ENCODE peak calls at places on chromosomes 13 and 19, in eight cellular contexts. One of them, this sample, is unnamed.

GRCh38 chr13:19818223-19818842 is 35.6 kb upstream of the PSPC1 start:
- DNase-seq in suprapubic skin: no peak
- DNase-seq in neural crest cell: peak; percentile 59
- DNase-seq in cardiac fibroblast: no peak
- DNase-seq in brain microvascular endothelial cell: peak; percentile 8
- DNase-seq in heart right ventricle: no peak
- DNase-seq in HFFc6: no peak
- DNase-seq in AG09309: no peak
- DNase-seq in this sample: peak; percentile 75

GRCh38 chr19:14542721-14543328 is 13.4 kb downstream of the TECR start:
- DNase-seq in suprapubic skin: no peak
- DNase-seq in cardiac fibroblast: no peak
- DNase-seq in heart right ventricle: peak; percentile 41
- DNase-seq in AG09309: no peak
- DNase-seq in neural crest cell: no peak
- DNase-seq in HFFc6: peak; percentile 32
- DNase-seq in brain microvascular endothelial cell: no peak
- DNase-seq in this sample: no peak

GRCh38 chr13:48790199-48790598 is 136.5 kb downstream of the CYSLTR2 start:
- DNase-seq in AG09309: no peak
- DNase-seq in HFFc6: no peak
- DNase-seq in suprapubic skin: no peak
- DNase-seq in heart right ventricle: no peak
- DNase-seq in neural crest cell: no peak
- DNase-seq in brain microvascular endothelial cell: no peak
- DNase-seq in cardiac fibroblast: no peak
- DNase-seq in this sample: no peak

GRCh38 chr13:99093997-99094396 is 106.7 kb upstream of the UBAC2 start:
- DNase-seq in suprapubic skin: no peak
- DNase-seq in neural crest cell: no peak
- DNase-seq in heart right ventricle: no peak
- DNase-seq in cardiac fibroblast: no peak
- DNase-seq in AG09309: no peak
- DNase-seq in HFFc6: no peak
- DNase-seq in brain microvascular endothelial cell: no peak
- DNase-seq in this sample: no peak

GRCh38 chr19:2449019-2449418 is 7.7 kb downstream of the LMNB2 start:
- DNase-seq in brain microvascular endothelial cell: no peak
- DNase-seq in heart right ventricle: no peak
- DNase-seq in cardiac fibroblast: no peak
- DNase-seq in AG09309: no peak
- DNase-seq in suprapubic skin: no peak
- DNase-seq in neural crest cell: no peak
- DNase-seq in HFFc6: no peak
- DNase-seq in this sample: no peak

GRCh38 chr19:41219924-41220567 is 1.0 kb downstream of the AXL start:
- DNase-seq in suprapubic skin: no peak
- DNase-seq in HFFc6: no peak
- DNase-seq in AG09309: no peak
- DNase-seq in cardiac fibroblast: peak; percentile 60
- DNase-seq in heart right ventricle: peak; percentile 59
- DNase-seq in brain microvascular endothelial cell: peak; percentile 41
- DNase-seq in neural crest cell: no peak
- DNase-seq in this sample: no peak

GRCh38 chr19:48963371-48964204 is 1.5 kb upstream of the FTL start:
- DNase-seq in brain microvascular endothelial cell: no peak
- DNase-seq in HFFc6: peak; percentile 52
- DNase-seq in suprapubic skin: peak; percentile 86
- DNase-seq in cardiac fibroblast: peak; percentile 78
- DNase-seq in heart right ventricle: peak; percentile 82
- DNase-seq in neural crest cell: peak; percentile 54
- DNase-seq in AG09309: no peak
- DNase-seq in this sample: peak; percentile 78

GRCh38 chr13:94617389-94618000 is 15.8 kb downstream of the GPR180 start:
- DNase-seq in AG09309: no peak
- DNase-seq in cardiac fibroblast: peak; percentile 36
- DNase-seq in brain microvascular endothelial cell: no peak
- DNase-seq in heart right ventricle: no peak
- DNase-seq in suprapubic skin: no peak
- DNase-seq in HFFc6: no peak
- DNase-seq in neural crest cell: no peak
- DNase-seq in this sample: no peak

GRCh38 chr13:49655906-49656305 is 27.6 kb downstream of the ARL11 start:
- DNase-seq in heart right ventricle: no peak
- DNase-seq in AG09309: no peak
- DNase-seq in cardiac fibroblast: no peak
- DNase-seq in suprapubic skin: no peak
- DNase-seq in neural crest cell: no peak
- DNase-seq in HFFc6: peak; percentile 53
- DNase-seq in brain microvascular endothelial cell: no peak
- DNase-seq in this sample: no peak

GRCh38 chr19:43526884-43527859 is at the start of gene ETHE1:
- DNase-seq in cardiac fibroblast: peak; percentile 65
- DNase-seq in HFFc6: peak; percentile 64
- DNase-seq in suprapubic skin: peak; percentile 88
- DNase-seq in neural crest cell: peak; percentile 76
- DNase-seq in AG09309: no peak
- DNase-seq in heart right ventricle: peak; percentile 85
- DNase-seq in brain microvascular endothelial cell: peak; percentile 31
- DNase-seq in this sample: peak; percentile 86
- TF ChIP-seq CTCF in cardiac fibroblast: no peak
- TF ChIP-seq CTCF in HFFc6: no peak
- TF ChIP-seq CTCF in suprapubic skin: no peak
- TF ChIP-seq CTCF in neural crest cell: peak; percentile 13
- TF ChIP-seq CTCF in AG09309: no peak
- TF ChIP-seq CTCF in heart right ventricle: no peak
- TF ChIP-seq CTCF in brain microvascular endothelial cell: no peak
- TF ChIP-seq CTCF in this sample: peak; percentile 30

DNA sequence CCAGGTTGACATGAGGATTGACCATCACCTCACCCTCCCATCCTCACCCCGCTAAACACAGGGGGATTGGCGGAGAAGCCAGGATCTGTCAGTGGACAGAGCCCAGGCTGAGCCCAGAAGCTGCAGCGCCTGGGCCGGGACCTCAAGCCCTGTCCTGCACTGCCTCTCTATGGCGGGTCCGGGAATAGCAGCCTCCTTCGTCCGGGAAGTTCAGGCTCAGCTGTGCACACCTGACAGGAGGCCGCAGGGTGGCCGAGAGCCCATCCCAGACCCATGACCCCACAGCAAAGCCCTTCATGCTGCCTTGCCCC is 67.8 kb downstream of the SPACA7 start:
- DNase-seq in brain microvascular endothelial cell: peak; percentile 49
- DNase-seq in cardiac fibroblast: peak; percentile 60
- DNase-seq in AG09309: no peak
- DNase-seq in suprapubic skin: no peak
- DNase-seq in heart right ventricle: peak; percentile 46
- DNase-seq in neural crest cell: peak; percentile 94
- DNase-seq in HFFc6: peak; percentile 24
- DNase-seq in this sample: no peak
- TF ChIP-seq CTCF in brain microvascular endothelial cell: peak; percentile 91
- TF ChIP-seq CTCF in cardiac fibroblast: peak; percentile 91
- TF ChIP-seq CTCF in AG09309: peak; percentile 88
- TF ChIP-seq CTCF in suprapubic skin: peak; percentile 89
- TF ChIP-seq CTCF in heart right ventricle: peak; percentile 88
- TF ChIP-seq CTCF in neural crest cell: peak; percentile 90
- TF ChIP-seq CTCF in HFFc6: peak; percentile 83
- TF ChIP-seq CTCF in this sample: peak; percentile 84

DNA sequence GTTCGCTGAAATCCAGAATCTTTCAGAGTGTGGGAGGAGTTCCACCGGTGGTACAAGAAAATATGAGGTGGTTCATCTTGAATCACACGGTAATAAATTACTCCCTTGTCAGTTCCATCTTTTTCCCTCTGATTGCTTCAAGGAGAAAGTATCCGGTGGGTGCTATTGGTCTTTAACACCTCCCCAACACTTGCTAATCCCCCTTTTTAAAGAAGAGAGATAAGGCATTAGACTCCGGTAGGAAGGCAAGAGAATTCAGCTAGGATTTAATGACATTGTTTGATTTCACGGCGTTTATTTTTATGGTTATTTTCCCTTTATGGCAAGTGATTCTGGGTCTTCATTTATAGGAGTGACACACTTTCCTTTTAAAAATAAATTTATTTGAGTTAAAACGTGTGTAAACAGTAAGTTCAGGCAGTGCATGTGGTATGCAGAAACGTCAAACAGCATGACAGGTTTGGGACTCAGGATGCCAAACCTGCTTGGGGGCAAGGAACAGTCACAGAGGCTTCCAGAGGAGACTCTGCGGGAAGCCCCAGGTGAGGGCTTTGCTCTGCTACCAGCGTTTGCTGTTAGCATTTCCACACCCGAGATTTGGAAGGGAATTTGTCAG is 36.5 kb downstream of the TSHZ3 start:
- DNase-seq in neural crest cell: no peak
- DNase-seq in AG09309: no peak
- DNase-seq in HFFc6: no peak
- DNase-seq in suprapubic skin: no peak
- DNase-seq in cardiac fibroblast: no peak
- DNase-seq in heart right ventricle: no peak
- DNase-seq in brain microvascular endothelial cell: no peak
- DNase-seq in this sample: no peak
- TF ChIP-seq CTCF in neural crest cell: no peak
- TF ChIP-seq CTCF in AG09309: no peak
- TF ChIP-seq CTCF in HFFc6: no peak
- TF ChIP-seq CTCF in suprapubic skin: no peak
- TF ChIP-seq CTCF in cardiac fibroblast: no peak
- TF ChIP-seq CTCF in heart right ventricle: no peak
- TF ChIP-seq CTCF in brain microvascular endothelial cell: no peak
- TF ChIP-seq CTCF in this sample: no peak

DNA sequence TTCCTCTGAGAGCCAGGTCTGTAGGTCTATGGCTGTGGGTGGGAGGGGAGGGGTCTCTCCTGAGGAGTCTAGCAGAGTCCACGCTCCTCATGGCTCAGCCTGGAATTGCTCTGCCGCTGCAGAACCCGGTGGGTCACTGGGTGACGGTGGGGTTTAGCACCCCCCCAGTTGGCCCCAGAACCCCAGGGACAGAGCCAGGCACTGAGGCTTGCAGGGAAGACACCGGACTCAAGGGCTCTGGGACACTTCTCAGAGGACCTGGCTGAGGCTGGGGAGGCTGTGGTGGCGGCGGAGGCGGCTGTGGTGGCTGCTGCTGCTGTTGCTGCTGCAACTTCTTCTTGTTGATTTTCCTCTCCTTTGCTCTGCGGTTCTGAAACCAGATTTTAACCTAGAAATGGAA is 6.1 kb downstream of the CDX2 start:
- DNase-seq in neural crest cell: no peak
- DNase-seq in HFFc6: no peak
- DNase-seq in cardiac fibroblast: no peak
- DNase-seq in suprapubic skin: no peak
- DNase-seq in brain microvascular endothelial cell: no peak
- DNase-seq in AG09309: no peak
- DNase-seq in heart right ventricle: no peak
- DNase-seq in this sample: peak; percentile 36
- TF ChIP-seq CTCF in neural crest cell: no peak
- TF ChIP-seq CTCF in HFFc6: no peak
- TF ChIP-seq CTCF in cardiac fibroblast: no peak
- TF ChIP-seq CTCF in suprapubic skin: no peak
- TF ChIP-seq CTCF in brain microvascular endothelial cell: no peak
- TF ChIP-seq CTCF in AG09309: no peak
- TF ChIP-seq CTCF in heart right ventricle: no peak
- TF ChIP-seq CTCF in this sample: no peak

GRCh38 chr19:23999821-24000610 is 85.3 kb downstream of the ZNF726 start:
- DNase-seq in brain microvascular endothelial cell: no peak
- DNase-seq in neural crest cell: no peak
- DNase-seq in suprapubic skin: no peak
- DNase-seq in cardiac fibroblast: no peak
- DNase-seq in heart right ventricle: no peak
- DNase-seq in AG09309: no peak
- DNase-seq in HFFc6: no peak
- DNase-seq in this sample: no peak

GRCh38 chr19:23992348-23992747 is 77.7 kb downstream of the ZNF726 start:
- DNase-seq in cardiac fibroblast: no peak
- DNase-seq in suprapubic skin: no peak
- DNase-seq in brain microvascular endothelial cell: no peak
- DNase-seq in HFFc6: no peak
- DNase-seq in heart right ventricle: no peak
- DNase-seq in neural crest cell: no peak
- DNase-seq in AG09309: no peak
- DNase-seq in this sample: no peak

GRCh38 chr19:24000656-24001055 is 86.0 kb downstream of the ZNF726 start:
- DNase-seq in neural crest cell: no peak
- DNase-seq in cardiac fibroblast: no peak
- DNase-seq in heart right ventricle: no peak
- DNase-seq in AG09309: no peak
- DNase-seq in HFFc6: no peak
- DNase-seq in suprapubic skin: no peak
- DNase-seq in brain microvascular endothelial cell: no peak
- DNase-seq in this sample: no peak

GRCh38 chr19:23998568-23998967 is 83.9 kb downstream of the ZNF726 start:
- DNase-seq in heart right ventricle: no peak
- DNase-seq in neural crest cell: no peak
- DNase-seq in cardiac fibroblast: no peak
- DNase-seq in HFFc6: no peak
- DNase-seq in AG09309: no peak
- DNase-seq in brain microvascular endothelial cell: no peak
- DNase-seq in suprapubic skin: no peak
- DNase-seq in this sample: no peak

GRCh38 chr19:23996549-23996948 is 81.9 kb downstream of the ZNF726 start:
- DNase-seq in neural crest cell: no peak
- DNase-seq in brain microvascular endothelial cell: no peak
- DNase-seq in heart right ventricle: no peak
- DNase-seq in HFFc6: no peak
- DNase-seq in cardiac fibroblast: peak; percentile 14
- DNase-seq in AG09309: no peak
- DNase-seq in suprapubic skin: no peak
- DNase-seq in this sample: no peak
- TF ChIP-seq CTCF in neural crest cell: peak; percentile 50
- TF ChIP-seq CTCF in brain microvascular endothelial cell: peak; percentile 44
- TF ChIP-seq CTCF in heart right ventricle: peak; percentile 22
- TF ChIP-seq CTCF in HFFc6: peak; percentile 69
- TF ChIP-seq CTCF in cardiac fibroblast: peak; percentile 45
- TF ChIP-seq CTCF in AG09309: peak; percentile 33
- TF ChIP-seq CTCF in suprapubic skin: no peak
- TF ChIP-seq CTCF in this sample: peak; percentile 57

DNA sequence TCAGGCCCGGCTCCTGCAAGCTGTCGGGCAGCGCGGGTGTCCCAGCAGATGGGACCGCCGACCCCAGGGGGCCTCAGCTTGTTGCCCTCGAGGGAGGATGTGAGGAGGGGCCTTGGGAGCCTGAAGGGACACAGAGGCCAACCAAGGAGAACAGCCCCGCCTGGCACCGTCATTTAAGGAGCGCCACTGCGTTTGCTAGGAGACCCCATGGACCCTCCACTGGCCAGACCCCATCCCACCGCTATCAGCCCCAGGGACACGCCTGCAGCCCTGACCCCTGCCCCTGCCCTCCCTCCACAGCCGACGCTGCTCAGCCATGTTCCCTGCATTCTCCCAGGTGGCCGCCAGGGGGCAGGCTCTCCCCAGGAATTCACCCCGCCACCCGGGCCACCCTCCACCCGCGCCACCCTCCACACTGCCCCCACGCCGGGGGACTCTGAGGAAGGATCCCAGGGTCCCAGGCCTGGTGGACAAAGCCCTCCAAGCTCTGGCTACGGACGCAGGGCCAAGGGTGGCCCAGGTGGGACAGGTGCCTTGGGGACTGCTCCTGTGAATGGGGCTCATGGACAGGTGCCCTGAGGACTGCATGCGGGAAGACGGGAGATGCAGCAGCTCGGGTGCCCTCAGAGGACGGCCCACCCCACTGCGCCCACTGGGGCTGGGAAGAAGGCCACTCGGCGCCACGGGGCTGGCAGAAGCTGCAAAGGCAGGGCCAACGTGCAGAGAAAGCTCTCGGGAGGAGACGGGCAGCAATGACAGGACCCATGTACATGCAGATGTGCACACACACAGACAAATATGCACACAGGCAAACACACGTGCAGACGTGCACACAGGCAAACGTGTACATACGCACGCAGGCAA is 34.4 kb downstream of the PIP5K1C start:
- DNase-seq in heart right ventricle: peak; percentile 67
- DNase-seq in HFFc6: no peak
- DNase-seq in AG09309: no peak
- DNase-seq in cardiac fibroblast: peak; percentile 37
- DNase-seq in brain microvascular endothelial cell: no peak
- DNase-seq in neural crest cell: peak; percentile 78
- DNase-seq in suprapubic skin: peak; percentile 86
- DNase-seq in this sample: no peak
- TF ChIP-seq CTCF in heart right ventricle: peak; percentile 95
- TF ChIP-seq CTCF in HFFc6: peak; percentile 100
- TF ChIP-seq CTCF in AG09309: peak; percentile 91
- TF ChIP-seq CTCF in cardiac fibroblast: peak; percentile 85
- TF ChIP-seq CTCF in brain microvascular endothelial cell: peak; percentile 88
- TF ChIP-seq CTCF in neural crest cell: peak; percentile 95
- TF ChIP-seq CTCF in suprapubic skin: peak; percentile 95
- TF ChIP-seq CTCF in this sample: peak; percentile 96

This sample was measured in type B pancreatic cell.